ENCODE peak calls at places on chromosomes 13 and 19, in four cellular contexts. O, N, L and G are unnamed samples.

GRCh38 chr13:71785361-71785760 is 81.6 kb downstream of the DACH1 start:
- DNase-seq in O (no peak), N (no peak), L (no peak), G (no peak)

GRCh38 chr13:61838568-61838967 is 422.9 kb upstream of the PCDH20 start:
- DNase-seq in O (no peak), N (no peak), L (no peak), G (no peak)

GRCh38 chr19:43934055-43934984 is 762 bp downstream of the ZNF45 start:
- DNase-seq in O (no peak), N (peak), L (no peak), G (peak)

GRCh38 chr13:113526466-113527220 is 36.1 kb upstream of the DCUN1D2 start:
- DNase-seq in O (no peak), N (no peak), L (no peak), G (no peak)

GRCh38 chr19:41548954-41549688 is 26.8 kb upstream of the CEACAM21 start:
- DNase-seq in O (no peak), N (no peak), L (no peak), G (no peak)

GRCh38 chr19:11339254-11340098 is at the start of gene RAB3D:
- DNase-seq in O (peak), N (peak), L (peak), G (peak)

GRCh38 chr13:80196756-80197155 is 144.2 kb downstream of the SPRY2 start:
- DNase-seq in O (no peak), N (no peak), L (no peak), G (no peak)

GRCh38 chr19:51503891-51504290 is 2.3 kb upstream of the SIGLEC12 start:
- DNase-seq in O (no peak), N (no peak), L (no peak), G (no peak)

GRCh38 chr19:47230122-47230920 is 678 bp downstream of the BBC3 start:
- DNase-seq in O (peak), N (peak), L (no peak), G (peak)

GRCh38 chr19:15123900-15124299 is 16.7 kb downstream of the SYDE1 start:
- DNase-seq in O (no peak), N (peak), L (no peak), G (no peak)

GRCh38 chr19:3656073-3656746 is 29.6 kb upstream of the CACTIN start:
- DNase-seq in O (no peak), N (no peak), L (no peak), G (no peak)

GRCh38 chr19:54096642-54097106 is 3.9 kb downstream of the OSCAR start:
- DNase-seq in O (no peak), N (no peak), L (no peak), G (peak)

GRCh38 chr13:28128030-28128429 is 10.3 kb upstream of the PAN3 start:
- DNase-seq in O (no peak), N (no peak), L (no peak), G (no peak)

GRCh38 chr19:4870025-4870700 is 2.7 kb upstream of the PLIN3 start:
- DNase-seq in O (peak), N (no peak), L (no peak), G (peak)

GRCh38 chr13:45718063-45718462 is 15.9 kb downstream of the CBY2 start:
- DNase-seq in O (peak), N (peak), L (no peak), G (peak)

GRCh38 chr13:113297370-113297871 is 382 bp downstream of the LAMP1 start:
- DNase-seq in O (no peak), N (no peak), L (no peak), G (no peak)

GRCh38 chr19:35379992-35380391 is 9.1 kb downstream of the GPR42 start:
- DNase-seq in O (peak), N (no peak), L (no peak), G (no peak)

GRCh38 chr13:53254495-53254894 is 225.9 kb downstream of the OLFM4 start:
- DNase-seq in O (no peak), N (no peak), L (no peak), G (no peak)

GRCh38 chr19:54343868-54344267 is 4.9 kb upstream of the LILRA4 start:
- DNase-seq in O (no peak), N (no peak), L (no peak), G (no peak)

GRCh38 chr19:29741226-29741625 is 26.2 kb upstream of the C19orf12 start:
- DNase-seq in O (no peak), N (no peak), L (no peak), G (no peak)

GRCh38 chr19:39363909-39364457 is 21.8 kb downstream of the SAMD4B start:
- DNase-seq in O (no peak), N (no peak), L (no peak), G (no peak)

GRCh38 chr13:83183439-83184149 is 698.7 kb downstream of the SLITRK1 start:
- DNase-seq in O (no peak), N (no peak), L (no peak), G (no peak)

GRCh38 chr13:74243637-74244526 is 109.7 kb upstream of the KLF12 start:
- DNase-seq in O (no peak), N (no peak), L (no peak), G (no peak)

GRCh38 chr13:21541980-21542379 is 62.0 kb downstream of the MICU2 start:
- DNase-seq in O (no peak), N (no peak), L (no peak), G (no peak)

GRCh38 chr19:11535792-11536595 is 2.7 kb upstream of the CNN1 start:
- DNase-seq in O (peak), N (peak), L (no peak), G (peak)

GRCh38 chr13:83867708-83868107 is 14.6 kb downstream of the SLITRK1 start:
- DNase-seq in O (no peak), N (no peak), L (no peak), G (no peak)

GRCh38 chr19:55242517-55242916 is 14.0 kb upstream of the TMEM86B start:
- DNase-seq in O (no peak), N (no peak), L (no peak), G (no peak)

GRCh38 chr13:20198781-20199180 is 6.0 kb upstream of the GJB2 start:
- DNase-seq in O (peak), N (no peak), L (no peak), G (no peak)

GRCh38 chr19:8654591-8655339 is 24.3 kb downstream of the NFILZ start:
- DNase-seq in O (no peak), N (peak), L (no peak), G (peak)
- TF ChIP-seq PBX3 in O (no peak), N (no peak), L (no peak), G (no peak)

DNA sequence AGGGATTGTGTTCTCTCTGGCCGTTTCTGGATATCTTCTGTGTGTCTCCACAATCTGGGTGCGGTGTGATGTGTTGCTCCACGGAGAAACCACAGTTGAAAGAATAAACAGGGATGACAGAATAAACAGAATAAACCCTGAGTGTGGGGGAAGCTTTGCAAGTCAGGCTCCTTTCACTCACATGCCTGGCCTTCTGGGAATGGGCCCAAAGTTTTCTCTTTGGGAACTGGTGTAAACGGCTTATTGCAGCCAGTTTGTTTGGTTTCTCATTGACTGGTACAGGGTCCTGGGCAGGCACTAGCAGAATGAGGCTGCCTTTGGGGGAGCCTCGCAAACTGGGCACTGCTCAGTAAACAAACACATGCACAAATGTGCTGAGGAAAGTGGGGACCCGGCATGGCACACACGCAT is 324.7 kb downstream of the DLEU7 start:
- DNase-seq in O (no peak), N (no peak), L (no peak), G (no peak)
- H3K4me2 ChIP-seq in O (no peak), N (no peak), L (no peak), G (no peak)

GRCh38 chr13:48892311-48892710 is 83.4 kb upstream of the FNDC3A start:
- DNase-seq in O (peak), N (no peak), L (no peak), G (peak)
- TF ChIP-seq PBX3 in O (no peak), N (peak), L (no peak), G (no peak)

GRCh38 chr19:2387367-2388288 is 27.6 kb downstream of the TMPRSS9 start:
- DNase-seq in O (no peak), N (no peak), L (no peak), G (no peak)

GRCh38 chr19:2389594-2389993 is 29.5 kb downstream of the TMPRSS9 start:
- DNase-seq in O (no peak), N (no peak), L (no peak), G (no peak)

GRCh38 chr19:2381151-2381822 is 21.2 kb downstream of the TMPRSS9 start:
- DNase-seq in O (no peak), N (no peak), L (no peak), G (no peak)

GRCh38 chr19:2382530-2383222 is 22.6 kb downstream of the TMPRSS9 start:
- DNase-seq in O (no peak), N (no peak), L (no peak), G (no peak)

GRCh38 chr19:2385053-2385721 is 25.1 kb downstream of the TMPRSS9 start:
- DNase-seq in O (peak), N (peak), L (no peak), G (peak)
- H3K4me2 ChIP-seq in O (peak), N (peak), L (no peak), G (peak)

GRCh38 chr13:40070357-40070756 is 414.9 kb downstream of the COG6 start:
- DNase-seq in O (no peak), N (no peak), L (no peak), G (no peak)
- TF ChIP-seq PBX3 in O (no peak), N (no peak), L (no peak), G (no peak)

DNA sequence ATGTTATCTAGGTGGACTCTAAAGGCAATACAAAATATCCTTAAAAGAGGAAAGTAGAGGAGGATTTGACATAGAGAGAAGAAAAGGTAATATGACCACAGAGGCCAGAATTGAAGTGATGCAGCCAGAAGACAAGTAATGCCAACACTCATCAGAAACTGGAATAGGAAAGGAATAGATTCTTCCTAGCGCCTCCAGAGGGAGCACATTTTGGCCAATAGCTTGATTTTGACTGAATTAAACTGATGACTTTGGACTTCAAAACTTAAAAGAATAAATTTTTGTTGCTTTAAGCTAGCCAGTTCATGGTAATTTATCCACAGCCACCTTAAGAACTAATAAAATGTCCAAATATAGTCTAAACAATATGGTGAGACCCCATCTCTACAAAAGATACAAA is 1921.9 kb downstream of the OLFM4 start:
- DNase-seq in O (no peak), N (no peak), L (no peak), G (no peak)
- H3K4me2 ChIP-seq in O (no peak), N (no peak), L (no peak), G (no peak)

GRCh38 chr13:41413907-41414306 is 43.4 kb upstream of the RGCC start:
- DNase-seq in O (no peak), N (no peak), L (no peak), G (no peak)

GRCh38 chr13:41418751-41419150 is 38.6 kb upstream of the RGCC start:
- DNase-seq in O (no peak), N (no peak), L (no peak), G (no peak)

GRCh38 chr13:41418027-41418426 is 39.3 kb upstream of the RGCC start:
- DNase-seq in O (no peak), N (no peak), L (no peak), G (no peak)

GRCh38 chr13:41420146-41420545 is 37.2 kb upstream of the RGCC start:
- DNase-seq in O (no peak), N (no peak), L (no peak), G (no peak)

DNA sequence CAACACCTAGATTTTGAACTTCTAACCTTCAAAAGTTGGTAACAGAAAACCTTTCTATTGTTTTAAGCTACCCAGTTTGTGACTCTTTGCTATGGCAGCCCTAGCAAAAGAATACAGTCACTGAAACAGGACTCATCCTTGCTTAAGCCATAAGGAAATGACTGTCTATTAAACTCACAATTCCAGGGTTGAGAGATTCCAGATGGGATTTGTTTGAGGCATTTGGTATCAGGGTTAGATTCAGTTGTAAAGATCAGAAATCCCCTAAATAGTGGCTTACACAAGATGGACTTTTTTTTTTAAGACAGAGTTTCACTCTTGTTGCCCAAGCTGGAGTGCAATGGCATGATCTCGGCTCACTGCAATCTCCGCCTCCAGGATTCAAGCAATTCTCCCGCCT is 41.1 kb upstream of the RGCC start:
- DNase-seq in O (no peak), N (no peak), L (no peak), G (no peak)
- TF ChIP-seq PBX3 in O (no peak), N (no peak), L (no peak), G (no peak)

GRCh38 chr13:33014291-33014690 is 1.9 kb upstream of the KL start:
- DNase-seq in O (no peak), N (no peak), L (no peak), G (no peak)
- H3K4me2 ChIP-seq in O (no peak), N (no peak), L (no peak), G (no peak)